ENCODE peak calls at places on chromosomes 12 and 14, in five cellular contexts. E is A549, K is K562, N is H1, V is GM12878. G is an unnamed sample.

GRCh38 chr14:89589400-89590128 is 172.5 kb upstream of the FOXN3 start:
- DNase-seq in N (no peak), V (peak), K (no peak), E (no peak), G (no peak)

GRCh38 chr14:99323603-99324185 is 51.7 kb upstream of the BCL11B start:
- DNase-seq in V (no peak), E (no peak), K (no peak), N (no peak), G (no peak)

GRCh38 chr12:94618995-94619695 is 31.2 kb downstream of the TMCC3 start:
- DNase-seq in K (no peak), E (no peak), V (no peak), N (no peak), G (no peak)

GRCh38 chr12:6915023-6915788 is 826 bp downstream of the ENO2 start:
- DNase-seq in N (no peak), K (peak), E (peak), V (no peak), G (no peak)

GRCh38 chr12:15186593-15186992 is 34.6 kb downstream of the RERG start:
- DNase-seq in E (no peak), V (no peak), N (no peak), K (no peak), G (no peak)

GRCh38 chr14:20343855-20344205 is 395 bp downstream of the PARP2 start:
- DNase-seq in V (no peak), N (no peak), K (no peak), E (no peak), G (no peak)

GRCh38 chr12:9041321-9041720 is 52.0 kb downstream of the KLRG1 start:
- DNase-seq in V (no peak), E (no peak), N (no peak), K (no peak), G (no peak)

GRCh38 chr12:78457951-78458350 is 406.6 kb upstream of the SYT1 start:
- DNase-seq in V (peak), N (no peak), E (no peak), K (no peak), G (no peak)

GRCh38 chr12:120654656-120655055 is 14.2 kb downstream of the CABP1 start:
- DNase-seq in K (no peak), N (no peak), V (no peak), E (no peak), G (no peak)

GRCh38 chr12:15880721-15881120 is 1.5 kb upstream of the STRAP start:
- DNase-seq in K (no peak), E (no peak), N (no peak), V (no peak), G (no peak)

GRCh38 chr12:104628338-104629135 is 171.8 kb downstream of the CHST11 start:
- DNase-seq in V (no peak), K (no peak), N (no peak), E (no peak), G (no peak)

GRCh38 chr12:76864791-76865400 is 13.9 kb downstream of the CSRP2 start:
- DNase-seq in V (no peak), E (no peak), N (no peak), K (no peak), G (no peak)

GRCh38 chr12:76586764-76587395 is 27.3 kb upstream of the OSBPL8 start:
- DNase-seq in N (no peak), V (no peak), K (peak), E (no peak), G (peak)

GRCh38 chr12:10186299-10186698 is 7.5 kb downstream of the TMEM52B start:
- DNase-seq in E (no peak), N (no peak), V (no peak), K (no peak), G (no peak)

GRCh38 chr12:53976172-53976822 is 1.5 kb upstream of the HOTAIR start:
- DNase-seq in E (no peak), V (no peak), N (no peak), K (no peak), G (no peak)

GRCh38 chr14:91903070-91903469 is 35.7 kb upstream of the TC2N start:
- DNase-seq in E (no peak), K (no peak), V (no peak), N (no peak), G (no peak)

GRCh38 chr14:94994245-94994644 is 163.1 kb downstream of the DICER1 start:
- DNase-seq in E (no peak), V (no peak), K (no peak), N (no peak), G (no peak)

GRCh38 chr14:85308531-85309300 is 221.2 kb upstream of the FLRT2 start:
- DNase-seq in K (no peak), N (no peak), E (no peak), V (no peak), G (no peak)

GRCh38 chr12:49535921-49536525 is 2.8 kb upstream of the KCNH3 start:
- DNase-seq in E (no peak), V (no peak), K (no peak), N (no peak), G (no peak)
- TF ChIP-seq HDAC2 in E (no peak), V (no peak), K (no peak), N (no peak), G (no peak)

GRCh38 chr14:64725360-64725815 is 21.2 kb downstream of the PLEKHG3 start:
- DNase-seq in K (no peak), V (no peak), N (no peak), E (no peak), G (no peak)

GRCh38 chr14:64722842-64723447 is 18.7 kb downstream of the PLEKHG3 start:
- DNase-seq in N (no peak), E (no peak), V (no peak), K (no peak), G (no peak)

GRCh38 chr14:64724578-64724930 is 20.3 kb downstream of the PLEKHG3 start:
- DNase-seq in V (no peak), K (no peak), N (no peak), E (no peak), G (no peak)

GRCh38 chr14:64721899-64722298 is 17.7 kb downstream of the PLEKHG3 start:
- DNase-seq in K (no peak), V (no peak), E (no peak), N (no peak), G (no peak)

GRCh38 chr14:64723691-64724577 is 19.7 kb downstream of the PLEKHG3 start:
- DNase-seq in V (no peak), K (no peak), E (no peak), N (no peak), G (no peak)
- TF ChIP-seq HDAC2 in V (no peak), K (no peak), E (no peak), N (no peak), G (no peak)

GRCh38 chr12:68341822-68342221 is 9.7 kb upstream of the MDM1 start:
- DNase-seq in N (no peak), V (no peak), K (no peak), E (no peak), G (peak)
- TF ChIP-seq HDAC2 in N (no peak), V (no peak), K (no peak), E (no peak), G (peak)

DNA sequence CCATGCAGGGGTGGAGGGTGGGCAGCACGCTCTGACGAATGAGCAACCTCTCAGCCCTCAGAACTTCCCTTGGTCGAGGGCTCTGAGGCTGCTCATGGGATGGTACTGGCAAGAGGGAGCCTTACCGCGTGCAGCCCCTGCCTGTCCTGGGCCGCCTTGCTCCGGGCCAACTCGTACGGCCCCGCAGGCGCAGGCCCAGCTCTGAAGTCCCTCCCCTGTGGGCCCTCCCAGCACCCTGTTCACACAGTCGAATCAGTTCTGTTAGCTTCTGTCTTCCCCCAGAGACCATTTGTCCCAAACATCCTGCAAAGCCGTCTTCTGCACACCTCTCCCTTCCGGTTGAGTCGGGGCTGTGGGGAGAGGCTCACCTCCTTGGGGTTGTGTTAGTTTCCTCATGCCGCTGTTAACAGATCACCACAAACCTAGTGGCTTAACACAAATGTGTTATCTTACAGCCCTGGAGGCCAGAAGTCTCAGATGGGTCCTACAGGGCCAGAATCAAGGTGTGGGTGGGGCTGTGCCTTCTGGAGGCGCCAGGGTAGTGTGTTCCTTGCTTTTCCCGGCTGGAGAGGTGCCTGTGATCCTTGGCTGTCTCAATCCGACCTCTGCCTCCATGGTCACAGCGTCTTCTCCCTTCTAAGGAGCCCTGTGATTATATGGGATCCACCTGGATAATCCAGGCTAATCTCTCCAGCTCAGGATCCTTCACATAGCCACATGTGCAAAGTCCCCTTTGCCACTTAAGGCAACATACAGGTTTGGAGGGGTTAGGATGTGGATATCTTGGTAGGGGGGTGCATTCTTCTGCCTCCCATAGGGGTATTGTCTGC is 901 bp upstream of the HVCN1 start:
- DNase-seq in K (peak), E (no peak), N (no peak), V (peak), G (no peak)
- TF ChIP-seq HDAC2 in K (no peak), E (no peak), N (no peak), V (no peak), G (no peak)

DNA sequence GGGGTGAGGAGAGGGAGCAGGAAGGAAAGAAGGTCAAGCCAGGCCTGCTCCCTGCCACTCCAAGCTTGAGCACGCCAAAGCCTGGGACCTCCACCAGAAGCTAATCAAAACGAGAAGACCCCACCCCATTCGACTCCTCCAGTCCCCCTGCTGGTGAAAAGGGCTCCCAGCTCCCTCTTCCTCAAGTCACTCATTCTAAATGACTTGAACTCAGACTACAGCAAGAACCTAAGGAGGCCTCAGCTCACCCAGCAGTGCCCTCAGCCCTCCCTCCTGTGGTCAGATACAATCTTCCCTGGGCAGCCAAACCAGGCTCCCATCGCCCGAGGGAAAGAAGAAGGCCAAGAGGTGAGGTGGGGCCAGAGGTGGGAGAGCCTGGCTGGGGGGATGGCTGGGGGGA is 17.4 kb downstream of the HDAC7 start:
- DNase-seq in E (no peak), K (no peak), N (no peak), V (no peak), G (no peak)
- TF ChIP-seq HDAC2 in E (no peak), K (no peak), N (no peak), V (no peak), G (no peak)

GRCh38 chr14:57933363-57933762 is 67.5 kb upstream of the SLC35F4 start:
- DNase-seq in N (no peak), V (no peak), K (no peak), E (no peak), G (no peak)
- TF ChIP-seq HDAC2 in N (no peak), V (no peak), K (no peak), E (no peak), G (no peak)